ENCODE peak calls at places on chromosome 11, in ten cellular contexts. A is colonic mucosa, D is endothelial cell of umbilical vein, T is tibial nerve, L is testis, K is fibroblast of lung, U is IMR-90, B is spleen, C is NT2/D1, Z is adrenal gland. G is an unnamed sample. For H3K4me1, the result is how much of the 10 kb centered on the place peaks cover.

GRCh38 chr11:126034026-126034822 is 28.4 kb downstream of the CDON start:
- DNase-seq in A (no peak), D (peak), T (no peak), L (no peak), K (no peak), U (no peak), B (no peak), C (no peak), Z (no peak), G (no peak)

GRCh38 chr11:126257764-126258163 is 10.9 kb downstream of the SRPRA start:
- DNase-seq in A (no peak), D (no peak), T (no peak), L (no peak), K (peak), U (peak), B (no peak), C (no peak), Z (no peak), G (no peak)

GRCh38 chr11:46352063-46352841 is 5.0 kb downstream of the DGKZ start:
- DNase-seq in A (no peak), D (peak), T (no peak), L (peak), K (peak), U (no peak), B (peak), C (no peak), Z (peak), G (peak)

GRCh38 chr11:62647609-62648005 is 1.2 kb upstream of the GANAB start:
- DNase-seq in A (no peak), D (no peak), T (no peak), L (no peak), K (no peak), U (no peak), B (no peak), C (no peak), Z (no peak), G (no peak)

GRCh38 chr11:76785513-76785912 is 2.4 kb downstream of the TSKU start:
- DNase-seq in A (peak), D (no peak), T (no peak), L (no peak), K (no peak), U (no peak), B (peak), C (no peak), Z (no peak), G (no peak)

GRCh38 chr11:130808541-130808940 is 107.7 kb downstream of the SNX19 start:
- DNase-seq in A (no peak), D (no peak), T (no peak), L (no peak), K (no peak), U (no peak), B (no peak), C (no peak), Z (no peak), G (no peak)

GRCh38 chr11:34233215-34233614 is 124.6 kb downstream of the ABTB2 start:
- DNase-seq in A (no peak), D (no peak), T (no peak), L (no peak), K (no peak), U (no peak), B (no peak), C (no peak), Z (no peak), G (no peak)

GRCh38 chr11:108289699-108290098 is 66.8 kb downstream of the ATM start:
- DNase-seq in A (no peak), D (no peak), T (no peak), L (no peak), K (no peak), U (no peak), B (peak), C (no peak), Z (no peak), G (no peak)

GRCh38 chr11:121466063-121466794 is 13.5 kb upstream of the SORL1-AS1 start:
- DNase-seq in A (peak), D (no peak), T (peak), L (peak), K (peak), U (peak), B (no peak), C (peak), Z (peak), G (peak)

GRCh38 chr11:64224891-64225607 is 937 bp downstream of the TRPT1 start:
- DNase-seq in A (no peak), D (no peak), T (no peak), L (no peak), K (no peak), U (no peak), B (peak), C (no peak), Z (peak), G (no peak)

GRCh38 chr11:59418151-59418550 is 8.1 kb downstream of the OR5A2 start:
- DNase-seq in A (no peak), D (no peak), T (no peak), L (no peak), K (no peak), U (no peak), B (no peak), C (no peak), Z (no peak), G (no peak)

GRCh38 chr11:102293873-102294601 is 23.2 kb upstream of the BIRC3 start:
- DNase-seq in A (no peak), D (peak), T (no peak), L (no peak), K (peak), U (peak), B (no peak), C (peak), Z (no peak), G (no peak)

GRCh38 chr11:20599424-20600346 is at the start of gene SLC6A5:
- DNase-seq in A (no peak), D (peak), T (no peak), L (peak), K (peak), U (peak), B (no peak), C (peak), Z (peak), G (no peak)

GRCh38 chr11:12285106-12285505 is 92.3 kb upstream of the PARVA start:
- DNase-seq in A (peak), D (peak), T (no peak), L (peak), K (peak), U (peak), B (no peak), C (no peak), Z (no peak), G (no peak)

GRCh38 chr11:41879186-41879738 is 419.8 kb upstream of the LRRC4C start:
- DNase-seq in A (no peak), D (no peak), T (no peak), L (no peak), K (no peak), U (no peak), B (no peak), C (no peak), Z (no peak), G (no peak)

GRCh38 chr11:8429483-8429882 is 164.5 kb downstream of the STK33 start:
- DNase-seq in A (no peak), D (no peak), T (no peak), L (peak), K (no peak), U (no peak), B (no peak), C (no peak), Z (no peak), G (no peak)

GRCh38 chr11:2250485-2250884 is 19.9 kb downstream of the ASCL2 start:
- DNase-seq in A (peak), D (no peak), T (no peak), L (no peak), K (no peak), U (no peak), B (no peak), C (no peak), Z (no peak), G (no peak)

GRCh38 chr11:45062115-45062514 is 84.3 kb upstream of the PRDM11 start:
- DNase-seq in A (no peak), D (no peak), T (no peak), L (no peak), K (no peak), U (no peak), B (no peak), C (no peak), Z (no peak), G (no peak)

GRCh38 chr11:65502852-65503603 is 4.2 kb downstream of the MALAT1 start:
- DNase-seq in A (no peak), D (peak), T (no peak), L (no peak), K (peak), U (peak), B (no peak), C (no peak), Z (peak), G (no peak)

GRCh38 chr11:121553806-121554205 is 101.0 kb upstream of the SORL1-AS1 start:
- DNase-seq in A (peak), D (no peak), T (no peak), L (no peak), K (no peak), U (peak), B (no peak), C (no peak), Z (peak), G (peak)

GRCh38 chr11:12123177-12123576 is 12.8 kb downstream of the MICAL2 start:
- DNase-seq in A (no peak), D (no peak), T (no peak), L (no peak), K (peak), U (peak), B (no peak), C (no peak), Z (no peak), G (no peak)

GRCh38 chr11:37006563-37006962 is 408.5 kb upstream of the RAG2 start:
- DNase-seq in A (no peak), D (no peak), T (no peak), L (no peak), K (no peak), U (no peak), B (no peak), C (no peak), Z (no peak), G (no peak)

GRCh38 chr11:74179234-74180126 is 8.4 kb downstream of the PPME1 start:
- DNase-seq in A (no peak), D (peak), T (no peak), L (no peak), K (peak), U (peak), B (no peak), C (no peak), Z (no peak), G (no peak)

GRCh38 chr11:11480951-11481350 is 127.9 kb upstream of the CSNK2A3 start:
- DNase-seq in A (no peak), D (no peak), T (no peak), L (no peak), K (no peak), U (peak), B (no peak), C (no peak), Z (no peak), G (no peak)

GRCh38 chr11:12675951-12676711 is 1.9 kb downstream of the TEAD1 start:
- DNase-seq in A (peak), D (peak), T (no peak), L (peak), K (peak), U (peak), B (no peak), C (no peak), Z (no peak), G (no peak)

GRCh38 chr11:41414771-41415440 is 44.5 kb downstream of the LRRC4C start:
- DNase-seq in A (no peak), D (no peak), T (no peak), L (no peak), K (no peak), U (no peak), B (no peak), C (no peak), Z (no peak), G (no peak)

GRCh38 chr11:75233688-75234295 is 6.8 kb upstream of the TPBGL start:
- DNase-seq in A (peak), D (peak), T (no peak), L (peak), K (peak), U (peak), B (no peak), C (peak), Z (peak), G (peak)

GRCh38 chr11:14973621-14974020 is 1.5 kb upstream of the CALCA start:
- DNase-seq in A (no peak), D (no peak), T (no peak), L (no peak), K (peak), U (peak), B (peak), C (no peak), Z (no peak), G (no peak)

GRCh38 chr11:111438846-111439520 is 59.9 kb upstream of the POU2AF1 start:
- DNase-seq in A (no peak), D (no peak), T (no peak), L (no peak), K (no peak), U (no peak), B (no peak), C (no peak), Z (no peak), G (no peak)

GRCh38 chr11:59729884-59730283 is 16.2 kb upstream of the OR10V1 start:
- DNase-seq in A (no peak), D (no peak), T (no peak), L (no peak), K (no peak), U (no peak), B (no peak), C (no peak), Z (no peak), G (no peak)

GRCh38 chr11:33475999-33476398 is 218.8 kb downstream of the HIPK3 start:
- DNase-seq in A (no peak), D (peak), T (no peak), L (peak), K (peak), U (peak), B (no peak), C (no peak), Z (peak), G (peak)

GRCh38 chr11:58561394-58562102 is 14.1 kb downstream of the LPXN start:
- DNase-seq in A (no peak), D (no peak), T (no peak), L (no peak), K (no peak), U (no peak), B (no peak), C (no peak), Z (no peak), G (no peak)

GRCh38 chr11:33895752-33896137 is 3.9 kb upstream of the LMO2 start:
- DNase-seq in A (no peak), D (no peak), T (no peak), L (no peak), K (no peak), U (no peak), B (no peak), C (no peak), Z (no peak), G (no peak)

GRCh38 chr11:126434950-126435335 is 79.5 kb downstream of the ST3GAL4 start:
- DNase-seq in A (no peak), D (no peak), T (no peak), L (no peak), K (no peak), U (no peak), B (no peak), C (peak), Z (no peak), G (no peak)

GRCh38 chr11:120185678-120186407 is 25.0 kb upstream of the OAF start:
- DNase-seq in A (peak), D (no peak), T (no peak), L (peak), K (no peak), U (no peak), B (peak), C (no peak), Z (peak), G (peak)

GRCh38 chr11:117748771-117749540 is 48.1 kb downstream of the DSCAML1 start:
- DNase-seq in A (peak), D (no peak), T (no peak), L (no peak), K (no peak), U (no peak), B (peak), C (no peak), Z (no peak), G (no peak)
- H3K4me1 ChIP-seq in A (under half), D (under half), T (under half), L (under half), K (under half), U (under half), B (under half), C (under half), Z (under half), G (under half)

DNA sequence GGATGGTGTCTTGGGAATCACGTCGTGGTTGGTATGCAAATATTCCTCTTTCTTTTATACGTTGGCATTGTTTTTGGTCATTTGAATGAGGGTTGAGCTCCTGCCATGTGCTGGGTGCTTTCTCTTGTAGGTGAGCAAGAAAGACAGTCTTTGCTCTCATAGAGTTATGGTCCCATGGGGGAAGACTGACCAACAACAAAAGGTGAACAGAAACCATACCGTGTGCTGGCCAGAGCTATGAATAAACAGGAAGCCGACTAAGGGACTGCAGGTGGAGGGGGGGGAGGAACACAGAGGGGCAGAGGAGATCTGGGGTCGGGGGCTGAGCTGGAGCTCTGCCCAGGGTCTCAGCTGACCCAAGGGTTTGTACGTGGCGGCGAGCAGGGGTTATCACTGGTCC is 245.3 kb downstream of the CTTN start:
- DNase-seq in A (no peak), D (no peak), T (no peak), L (no peak), K (no peak), U (no peak), B (no peak), C (no peak), Z (no peak), G (no peak)
- H3K4me1 ChIP-seq in A (under half), D (under half), T (under half), L (under half), K (under half), U (under half), B (under half), C (under half), Z (under half), G (under half)

GRCh38 chr11:72723508-72723907 is 28.7 kb downstream of the ARAP1 start:
- DNase-seq in A (no peak), D (no peak), T (no peak), L (no peak), K (no peak), U (no peak), B (no peak), C (no peak), Z (peak), G (peak)
- H3K4me1 ChIP-seq in A (under half), D (under half), T (under half), L (under half), K (under half), U (under half), B (under half), C (under half), Z (under half), G (under half)

GRCh38 chr11:96265236-96265737 is 77.7 kb downstream of the MAML2 start:
- DNase-seq in A (no peak), D (no peak), T (no peak), L (no peak), K (no peak), U (no peak), B (no peak), C (no peak), Z (no peak), G (no peak)

GRCh38 chr11:96267490-96268010 is 75.4 kb downstream of the MAML2 start:
- DNase-seq in A (no peak), D (no peak), T (no peak), L (no peak), K (peak), U (peak), B (no peak), C (no peak), Z (no peak), G (no peak)

GRCh38 chr11:96264364-96264763 is 78.6 kb downstream of the MAML2 start:
- DNase-seq in A (no peak), D (no peak), T (no peak), L (no peak), K (no peak), U (no peak), B (no peak), C (no peak), Z (no peak), G (no peak)

GRCh38 chr11:96267001-96267489 is 76.0 kb downstream of the MAML2 start:
- DNase-seq in A (no peak), D (peak), T (no peak), L (no peak), K (no peak), U (no peak), B (no peak), C (no peak), Z (no peak), G (no peak)

GRCh38 chr11:96265972-96266371 is 77.0 kb downstream of the MAML2 start:
- DNase-seq in A (no peak), D (no peak), T (no peak), L (no peak), K (no peak), U (no peak), B (no peak), C (no peak), Z (no peak), G (no peak)
- H3K4me1 ChIP-seq in A (under half), D (under half), T (under half), L (under half), K (under half), U (under half), B (under half), C (under half), Z (under half), G (half or more)

GRCh38 chr11:68322031-68322388 is 9.6 kb downstream of the LRP5 start:
- DNase-seq in A (no peak), D (no peak), T (no peak), L (no peak), K (no peak), U (no peak), B (no peak), C (no peak), Z (no peak), G (no peak)
- H3K4me1 ChIP-seq in A (under half), D (under half), T (under half), L (under half), K (under half), U (under half), B (under half), C (under half), Z (under half), G (half or more)

GRCh38 chr11:82979824-82980223 is 78.3 kb downstream of the DDIAS start:
- DNase-seq in A (no peak), D (no peak), T (no peak), L (no peak), K (no peak), U (no peak), B (no peak), C (no peak), Z (no peak), G (no peak)
- H3K4me1 ChIP-seq in A (under half), D (under half), T (under half), L (under half), K (under half), U (under half), B (under half), C (under half), Z (under half), G (under half)

GRCh38 chr11:826836-827145 is 928 bp upstream of the CRACR2B start:
- DNase-seq in A (no peak), D (no peak), T (no peak), L (no peak), K (no peak), U (no peak), B (no peak), C (no peak), Z (no peak), G (no peak)

GRCh38 chr11:823441-824291 is 4.1 kb upstream of the CRACR2B start:
- DNase-seq in A (no peak), D (no peak), T (no peak), L (no peak), K (no peak), U (no peak), B (peak), C (no peak), Z (no peak), G (no peak)

GRCh38 chr11:825366-826231 is 2.1 kb upstream of the CRACR2B start:
- DNase-seq in A (peak), D (no peak), T (no peak), L (no peak), K (no peak), U (no peak), B (no peak), C (no peak), Z (no peak), G (peak)

GRCh38 chr11:824292-824880 is 3.3 kb upstream of the CRACR2B start:
- DNase-seq in A (peak), D (no peak), T (no peak), L (no peak), K (no peak), U (no peak), B (peak), C (no peak), Z (no peak), G (peak)

GRCh38 chr11:824942-825341 is 2.8 kb upstream of the CRACR2B start:
- DNase-seq in A (no peak), D (no peak), T (no peak), L (no peak), K (no peak), U (no peak), B (no peak), C (no peak), Z (no peak), G (no peak)
- H3K4me1 ChIP-seq in A (half or more), D (under half), T (under half), L (under half), K (under half), U (under half), B (under half), C (under half), Z (under half), G (half or more)

G was measured in stomach.